ENCODE peak calls at places on chromosome 6, in five cellular contexts. D, B, N, V and G are unnamed samples. For H3K4me1 and H3K27me3, the result is how much of the 10 kb centered on the place peaks cover.

GRCh38 chr6:29762051-29762450 is 38.8 kb downstream of the HLA-F start:
- DNase-seq in D (no peak), N (no peak), V (no peak), B (no peak), G (no peak)

GRCh38 chr6:23728707-23729106 is 397.3 kb upstream of the NRSN1 start:
- DNase-seq in N (no peak), V (no peak), D (no peak), B (peak), G (no peak)

GRCh38 chr6:125859691-125860210 is 69.0 kb downstream of the NCOA7 start:
- DNase-seq in B (no peak), V (no peak), N (no peak), D (no peak), G (no peak)

GRCh38 chr6:3293271-3294155 is 34.8 kb downstream of the PSMG4 start:
- DNase-seq in N (no peak), B (no peak), D (peak), V (no peak), G (no peak)

GRCh38 chr6:133286765-133287164 is 45.6 kb downstream of the EYA4 start:
- DNase-seq in B (no peak), D (no peak), N (no peak), V (peak), G (no peak)

GRCh38 chr6:45123023-45123422 is 205.1 kb upstream of the RUNX2 start:
- DNase-seq in V (no peak), B (no peak), D (no peak), N (no peak), G (no peak)

GRCh38 chr6:106134906-106135634 is 48.9 kb downstream of the PRDM1 start:
- DNase-seq in B (no peak), V (peak), D (no peak), N (no peak), G (no peak)

GRCh38 chr6:119147101-119148053 is 68.9 kb upstream of the FAM184A start:
- DNase-seq in V (peak), D (no peak), B (peak), N (peak), G (peak)

GRCh38 chr6:125815050-125815910 is 24.5 kb downstream of the NCOA7 start:
- DNase-seq in B (no peak), N (no peak), D (no peak), V (no peak), G (no peak)

GRCh38 chr6:149055195-149055899 is 262.2 kb upstream of the TAB2 start:
- DNase-seq in N (no peak), D (no peak), B (no peak), V (no peak), G (no peak)

GRCh38 chr6:160679402-160679769 is 15.3 kb upstream of the LPA start:
- DNase-seq in N (no peak), D (no peak), V (no peak), B (no peak), G (no peak)

GRCh38 chr6:168127384-168127868 is 48.4 kb upstream of the FRMD1 start:
- DNase-seq in N (no peak), D (no peak), V (no peak), B (no peak), G (no peak)

GRCh38 chr6:35043381-35043780 is 97.8 kb downstream of the TCP11 start:
- DNase-seq in B (no peak), D (no peak), N (no peak), V (no peak), G (no peak)

GRCh38 chr6:14365393-14365792 is 247.8 kb downstream of the CD83 start:
- DNase-seq in D (no peak), N (no peak), V (peak), B (no peak), G (no peak)

GRCh38 chr6:100257661-100258395 is 206.9 kb downstream of the SIM1 start:
- DNase-seq in V (peak), D (no peak), N (no peak), B (no peak), G (no peak)

GRCh38 chr6:68740828-68741500 is 105.9 kb downstream of the ADGRB3 start:
- DNase-seq in D (no peak), N (no peak), B (no peak), V (no peak), G (no peak)

GRCh38 chr6:119672725-119673124 is 323.2 kb upstream of the MAN1A1 start:
- DNase-seq in V (no peak), N (no peak), B (no peak), D (no peak), G (no peak)

GRCh38 chr6:56230976-56231566 is 16.3 kb downstream of the COL21A1 start:
- DNase-seq in N (no peak), V (no peak), D (no peak), B (no peak), G (no peak)

GRCh38 chr6:130293800-130294199 is 71.0 kb upstream of the SAMD3 start:
- DNase-seq in N (no peak), B (no peak), D (no peak), V (peak), G (no peak)

GRCh38 chr6:56693246-56693607 is 50.5 kb upstream of the DST start:
- DNase-seq in B (peak), V (peak), N (peak), D (peak), G (peak)

GRCh38 chr6:52514514-52514913 is 62.3 kb downstream of the TRAM2 start:
- DNase-seq in N (no peak), V (peak), D (peak), B (no peak), G (no peak)

GRCh38 chr6:120077489-120077888 is 727.9 kb upstream of the MAN1A1 start:
- DNase-seq in D (no peak), V (no peak), N (no peak), B (no peak), G (no peak)

GRCh38 chr6:19864285-19864684 is 27.1 kb downstream of the ID4 start:
- DNase-seq in N (no peak), D (no peak), V (no peak), B (no peak), G (no peak)

GRCh38 chr6:31765910-31766794 is 3.7 kb downstream of the SAPCD1 start:
- DNase-seq in B (no peak), D (no peak), V (no peak), N (no peak), G (no peak)

GRCh38 chr6:79440590-79440989 is 96.6 kb downstream of the LCA5 start:
- DNase-seq in B (no peak), N (no peak), D (no peak), V (no peak), G (no peak)

GRCh38 chr6:3406362-3406809 is 50.5 kb downstream of the SLC22A23 start:
- DNase-seq in D (no peak), V (no peak), N (no peak), B (no peak), G (no peak)

GRCh38 chr6:3748208-3748701 is 3.3 kb downstream of the PXDC1 start:
- DNase-seq in B (no peak), V (peak), D (peak), N (peak), G (peak)

GRCh38 chr6:128150376-128150775 is 249.5 kb upstream of the THEMIS start:
- DNase-seq in D (no peak), V (no peak), B (no peak), N (no peak), G (no peak)

GRCh38 chr6:145836767-145837166 is 22.2 kb upstream of the FBXO30 start:
- DNase-seq in D (no peak), B (no peak), V (peak), N (no peak), G (no peak)

GRCh38 chr6:113017316-113017715 is 670.2 kb downstream of the RFPL4B start:
- DNase-seq in D (no peak), V (no peak), N (no peak), B (no peak), G (no peak)

GRCh38 chr6:113011389-113011788 is 664.3 kb downstream of the RFPL4B start:
- DNase-seq in B (no peak), D (no peak), V (no peak), N (no peak), G (no peak)

GRCh38 chr6:113018351-113019151 is 671.4 kb downstream of the RFPL4B start:
- DNase-seq in V (peak), N (no peak), B (peak), D (no peak), G (no peak)

GRCh38 chr6:113011803-113012202 is 664.7 kb downstream of the RFPL4B start:
- DNase-seq in D (no peak), V (peak), N (no peak), B (no peak), G (no peak)

DNA sequence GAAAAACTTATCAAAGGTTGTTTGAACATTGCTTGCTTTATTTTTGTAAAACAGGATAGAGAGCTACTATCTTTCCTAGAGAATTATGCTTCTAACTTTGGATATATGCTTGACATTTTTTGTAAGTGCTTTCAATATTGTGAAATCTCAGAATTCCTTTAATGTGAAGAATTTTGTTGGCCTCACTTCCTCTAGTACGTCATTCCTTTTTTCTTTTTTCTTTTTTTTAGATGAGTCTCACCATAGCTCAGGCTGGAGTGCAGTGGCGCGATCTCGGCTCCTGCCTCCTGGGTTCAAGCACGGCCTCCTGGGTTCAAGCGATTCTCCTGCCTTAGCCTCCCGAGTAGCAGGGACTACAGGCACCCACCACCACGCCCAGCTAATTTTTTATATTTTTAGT is 668.1 kb downstream of the RFPL4B start:
- DNase-seq in D (no peak), B (no peak), N (no peak), V (peak), G (no peak)
- H3K4me1 ChIP-seq in D (half or more), B (under half), N (under half), V (under half), G (under half)

DNA sequence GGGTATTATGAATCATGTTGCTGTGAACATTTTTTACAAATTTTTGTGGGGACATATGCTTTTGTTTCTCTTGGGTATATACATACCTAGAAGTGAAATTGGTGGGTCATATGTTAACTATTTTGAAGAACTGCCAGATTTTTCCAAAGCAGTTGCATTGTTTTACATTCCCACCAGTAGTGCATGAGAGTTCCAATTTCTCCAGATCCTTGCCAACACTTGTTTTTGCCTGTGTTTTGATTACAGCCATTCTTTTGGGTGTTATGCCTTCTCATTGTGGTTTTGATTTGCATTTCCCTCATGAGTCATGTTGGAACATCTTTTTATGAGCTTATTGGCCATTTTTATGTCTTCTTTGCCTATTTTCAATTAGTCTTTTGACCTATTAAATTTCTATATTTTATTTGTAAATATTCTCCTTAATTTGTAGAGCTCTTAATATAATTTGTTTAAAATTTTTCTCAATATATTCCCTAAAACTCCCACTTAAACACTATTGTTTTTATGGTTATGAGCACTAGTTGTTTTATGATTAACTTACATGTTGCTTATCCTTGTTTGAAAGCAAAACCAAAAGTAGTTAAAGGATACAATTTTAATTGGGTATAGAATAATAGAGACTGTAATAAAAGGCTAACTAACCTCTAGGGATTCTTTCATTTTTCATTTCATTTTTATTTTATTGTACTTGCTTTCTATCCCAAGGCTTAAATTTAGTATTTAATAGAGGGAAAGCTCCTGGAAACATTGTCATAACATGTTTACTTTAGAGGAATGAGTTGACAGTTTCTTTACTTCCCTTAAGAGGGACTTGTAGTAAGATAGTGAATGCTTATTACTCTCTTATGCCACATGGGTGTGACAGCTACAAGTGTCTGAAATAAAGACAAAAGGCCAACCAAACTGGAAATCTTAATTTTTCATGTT is 5.5 kb downstream of the UBR2 start:
- DNase-seq in D (no peak), B (no peak), N (no peak), V (peak), G (no peak)
- TF ChIP-seq CTCF in D (no peak), B (no peak), N (no peak), V (peak), G (no peak)

DNA sequence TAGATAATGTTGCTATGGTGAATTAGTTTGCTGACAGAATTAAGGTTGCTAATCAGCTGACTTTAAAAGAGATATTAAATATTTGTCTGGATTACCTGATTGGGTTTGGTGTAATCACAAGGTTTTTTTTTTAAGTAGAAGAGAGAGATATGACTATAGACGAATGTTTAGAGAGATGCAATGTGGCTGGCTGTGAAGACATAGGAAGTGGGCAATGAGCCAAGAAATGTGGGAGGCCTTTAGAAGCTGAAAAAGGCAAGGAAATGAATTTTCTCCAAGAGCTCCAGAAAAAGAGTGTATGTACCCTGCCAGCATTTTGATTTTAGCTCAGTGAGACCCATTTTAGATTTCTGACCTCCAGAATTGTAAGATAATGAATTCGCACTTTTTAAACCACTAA is 598.3 kb downstream of the PKHD1 start:
- DNase-seq in N (no peak), V (no peak), B (no peak), D (no peak), G (no peak)
- H3K27me3 ChIP-seq in N (under half), V (under half), B (under half), D (under half), G (under half)

GRCh38 chr6:37518116-37518515 is 18.4 kb upstream of the CCDC167 start:
- DNase-seq in V (no peak), D (no peak), N (no peak), B (no peak), G (no peak)
- H3K4me1 ChIP-seq in V (under half), D (under half), N (under half), B (under half), G (under half)

GRCh38 chr6:151589667-151590066 is 95.8 kb downstream of the CCDC170 start:
- DNase-seq in V (no peak), B (no peak), D (no peak), N (no peak), G (no peak)
- TF ChIP-seq CTCF in V (no peak), B (no peak), D (no peak), N (no peak), G (no peak)